ENCODE peak calls at places on chromosomes 2 and 18, in four cellular contexts. B, X, E and F are unnamed samples.
A peak's percentile ranks its signal among the peaks of the same experiment; 100 is the strongest.

GRCh38 chr2:8692783-8693768 is 11.2 kb downstream of the ID2 start:
- DNase-seq in B (no peak), X (peak; percentile 86), E (peak; percentile 88), F (no peak)

GRCh38 chr2:192124576-192124975 is 70.2 kb downstream of the TMEFF2 start:
- DNase-seq in B (no peak), X (no peak), E (no peak), F (peak; percentile 11)

GRCh38 chr2:15149063-15149462 is 412.1 kb downstream of the NBAS start:
- DNase-seq in B (no peak), X (no peak), E (no peak), F (no peak)

GRCh38 chr2:200786826-200787225 is 24.9 kb upstream of the BZW1 start:
- DNase-seq in B (no peak), X (no peak), E (no peak), F (no peak)

GRCh38 chr2:145715601-145716000 is 1195.7 kb upstream of the ZEB2 start:
- DNase-seq in B (no peak), X (no peak), E (no peak), F (no peak)

GRCh38 chr18:45926691-45927090 is 40.4 kb downstream of the EPG5 start:
- DNase-seq in B (no peak), X (no peak), E (no peak), F (no peak)

GRCh38 chr2:155377178-155377780 is 678.8 kb downstream of the KCNJ3 start:
- DNase-seq in B (no peak), X (no peak), E (no peak), F (peak; percentile 1)

GRCh38 chr18:36440614-36441013 is 143.1 kb downstream of the FHOD3 start:
- DNase-seq in B (no peak), X (peak; percentile 45), E (no peak), F (no peak)

GRCh38 chr2:98140210-98140609 is 53.2 kb downstream of the VWA3B start:
- DNase-seq in B (no peak), X (no peak), E (no peak), F (no peak)

GRCh38 chr2:156675896-156676295 is 239.7 kb downstream of the GPD2 start:
- DNase-seq in B (no peak), X (no peak), E (no peak), F (no peak)

GRCh38 chr2:219230201-219230540 is 565 bp downstream of the ANKZF1 start:
- DNase-seq in B (no peak), X (peak; percentile 65), E (peak; percentile 84), F (no peak)

GRCh38 chr18:23470620-23471387 is 17.7 kb downstream of the RIOK3 start:
- DNase-seq in B (no peak), X (no peak), E (no peak), F (no peak)

GRCh38 chr2:136658201-136658600 is 107.1 kb upstream of the THSD7B start:
- DNase-seq in B (no peak), X (no peak), E (no peak), F (no peak)

GRCh38 chr2:1049691-1050090 is 99.0 kb downstream of the SNTG2 start:
- DNase-seq in B (no peak), X (no peak), E (no peak), F (no peak)

GRCh38 chr2:170409164-170409535 is 231.2 kb downstream of the MYO3B start:
- DNase-seq in B (no peak), X (peak; percentile 66), E (peak; percentile 65), F (peak; percentile 35)
- H3K4me3 ChIP-seq in B (no peak overlapping the region), X (no peak overlapping the region), E (no peak overlapping the region), F (no peak overlapping the region)

DNA sequence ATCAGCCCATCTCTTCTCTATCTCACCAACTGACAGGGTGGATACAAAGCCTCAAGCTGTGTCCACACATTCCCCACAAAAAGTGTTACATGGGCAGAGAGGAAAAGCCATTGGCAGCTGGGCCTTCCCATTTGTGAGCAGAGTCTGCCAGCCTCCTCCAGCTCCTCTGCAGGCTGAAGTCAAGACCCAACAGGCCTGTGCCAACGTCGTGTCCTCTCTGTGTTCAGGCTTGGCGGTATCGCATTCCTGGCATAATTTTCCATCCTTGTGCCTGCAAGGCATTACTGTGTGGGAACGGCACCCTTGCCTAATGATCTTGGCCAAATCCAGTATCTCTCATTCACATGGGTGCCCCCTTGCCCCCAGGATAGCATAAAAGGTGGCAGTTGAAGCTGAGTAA is 41.5 kb upstream of the APCDD1 start:
- DNase-seq in B (no peak), X (no peak), E (no peak), F (no peak)
- H3K4me3 ChIP-seq in B (no peak overlapping the region), X (no peak overlapping the region), E (no peak overlapping the region), F (no peak overlapping the region)

GRCh38 chr2:208031608-208032019 is 6.3 kb upstream of the PLEKHM3 start:
- DNase-seq in B (no peak), X (no peak), E (no peak), F (no peak)
- H3K4me3 ChIP-seq in B (no peak overlapping the region), X (no peak overlapping the region), E (no peak overlapping the region), F (no peak overlapping the region)

DNA sequence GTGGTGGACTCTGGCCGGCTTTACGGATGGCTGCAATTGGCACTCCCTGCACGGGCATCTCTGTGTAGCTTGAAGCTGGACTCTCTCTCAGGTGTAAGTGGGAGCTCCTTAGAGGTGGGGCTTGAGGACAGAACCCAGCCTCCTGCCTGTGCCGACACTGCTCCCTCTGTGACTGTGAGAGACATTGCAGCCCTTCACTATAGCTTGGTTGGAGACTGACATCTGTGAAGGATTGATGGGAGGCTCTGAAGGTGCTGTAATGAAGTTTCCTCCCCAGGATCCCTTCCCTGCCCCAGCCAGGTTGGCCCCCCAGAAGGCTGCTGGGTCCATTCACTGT is 166.7 kb downstream of the SH3RF3 start:
- DNase-seq in B (no peak), X (no peak), E (peak; percentile 62), F (no peak)
- H3K4me3 ChIP-seq in B (no peak overlapping the region), X (no peak overlapping the region), E (no peak overlapping the region), F (no peak overlapping the region)

GRCh38 chr18:63445067-63445466 is 22.8 kb upstream of the VPS4B start:
- DNase-seq in B (no peak), X (no peak), E (no peak), F (no peak)

GRCh38 chr18:63443820-63444219 is 21.5 kb upstream of the VPS4B start:
- DNase-seq in B (no peak), X (no peak), E (no peak), F (no peak)

GRCh38 chr18:63447066-63447465 is 24.8 kb upstream of the VPS4B start:
- DNase-seq in B (no peak), X (no peak), E (no peak), F (no peak)

GRCh38 chr18:63446266-63446665 is 24.0 kb upstream of the VPS4B start:
- DNase-seq in B (no peak), X (no peak), E (no peak), F (no peak)

DNA sequence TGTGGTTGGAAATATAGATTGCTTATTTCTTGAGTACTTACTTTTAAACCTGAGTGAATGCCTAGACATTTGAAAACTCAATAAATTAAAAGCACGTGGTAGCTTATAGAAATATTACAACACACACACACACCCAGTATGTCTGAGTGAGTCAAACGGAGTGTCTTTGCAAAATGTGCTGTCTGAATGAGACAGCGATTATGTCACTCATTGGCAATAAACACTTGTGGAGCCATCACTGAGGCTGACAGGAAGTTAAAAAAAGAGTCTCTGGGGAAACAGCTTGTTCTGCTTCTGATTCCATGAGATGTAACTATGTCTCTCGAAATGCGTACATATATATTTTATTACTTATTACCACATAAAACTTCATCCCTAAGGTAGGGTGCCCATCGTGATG is 22.3 kb upstream of the VPS4B start:
- DNase-seq in B (no peak), X (no peak), E (no peak), F (peak; percentile 83)
- H3K4me3 ChIP-seq in B (no peak overlapping the region), X (no peak overlapping the region), E (no peak overlapping the region), F (no peak overlapping the region)

DNA sequence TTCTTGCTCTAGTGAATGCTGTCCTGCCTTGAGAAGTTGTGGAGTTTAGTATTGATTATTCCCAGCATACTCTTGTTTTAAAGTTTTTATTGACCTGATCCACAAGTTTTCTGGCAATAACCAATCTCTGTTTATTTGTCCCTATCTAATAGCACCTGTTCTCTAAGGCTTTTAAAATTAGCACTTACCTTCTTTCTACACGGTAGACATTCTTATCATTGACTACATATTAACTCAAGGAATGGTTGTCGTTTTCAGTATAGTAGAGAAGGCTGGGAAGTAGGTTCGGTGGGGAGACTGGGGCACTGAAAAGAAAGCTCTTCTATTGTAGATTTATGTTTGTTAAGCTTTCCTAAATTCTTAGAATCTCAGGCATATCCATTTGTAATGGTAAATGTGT is 726.0 kb downstream of the DPP10 start:
- DNase-seq in B (no peak), X (no peak), E (no peak), F (no peak)
- H3K4me3 ChIP-seq in B (no peak overlapping the region), X (no peak overlapping the region), E (no peak overlapping the region), F (no peak overlapping the region)